ENCODE peak calls at places on chromosomes 12 and 14, in seven cellular contexts. One of them, this sample, is unnamed.

GRCh38 chr12:66944365-66944764 is 265.5 kb upstream of the GRIP1 start:
- DNase-seq in fibroblast of mammary gland: no peak
- DNase-seq in osteoblast: peak
- DNase-seq in thoracic aorta: no peak
- DNase-seq in fibroblast of lung: no peak
- DNase-seq in astrocyte of the spinal cord: no peak
- DNase-seq in epithelial cell of proximal tubule: no peak
- DNase-seq in this sample: no peak

GRCh38 chr14:45201908-45202307 is 51.1 kb downstream of the MIS18BP1 start:
- DNase-seq in astrocyte of the spinal cord: peak
- DNase-seq in fibroblast of mammary gland: peak
- DNase-seq in osteoblast: no peak
- DNase-seq in fibroblast of lung: peak
- DNase-seq in epithelial cell of proximal tubule: no peak
- DNase-seq in thoracic aorta: no peak
- DNase-seq in this sample: peak

GRCh38 chr12:90010089-90010488 is 301.5 kb upstream of the ATP2B1 start:
- DNase-seq in thoracic aorta: no peak
- DNase-seq in epithelial cell of proximal tubule: no peak
- DNase-seq in astrocyte of the spinal cord: peak
- DNase-seq in osteoblast: no peak
- DNase-seq in fibroblast of lung: peak
- DNase-seq in fibroblast of mammary gland: no peak
- DNase-seq in this sample: no peak

GRCh38 chr12:95205685-95206084 is 11.6 kb downstream of the FGD6 start:
- DNase-seq in fibroblast of mammary gland: peak
- DNase-seq in osteoblast: peak
- DNase-seq in epithelial cell of proximal tubule: peak
- DNase-seq in astrocyte of the spinal cord: peak
- DNase-seq in thoracic aorta: no peak
- DNase-seq in fibroblast of lung: peak
- DNase-seq in this sample: peak

GRCh38 chr12:119410396-119410795 is 75.9 kb downstream of the CCDC60 start:
- DNase-seq in astrocyte of the spinal cord: no peak
- DNase-seq in fibroblast of mammary gland: no peak
- DNase-seq in osteoblast: no peak
- DNase-seq in fibroblast of lung: no peak
- DNase-seq in thoracic aorta: no peak
- DNase-seq in epithelial cell of proximal tubule: peak
- DNase-seq in this sample: no peak

GRCh38 chr12:100858658-100859057 is 64.1 kb downstream of the ANO4 start:
- DNase-seq in astrocyte of the spinal cord: peak
- DNase-seq in fibroblast of mammary gland: peak
- DNase-seq in thoracic aorta: no peak
- DNase-seq in epithelial cell of proximal tubule: no peak
- DNase-seq in fibroblast of lung: no peak
- DNase-seq in osteoblast: no peak
- DNase-seq in this sample: peak

GRCh38 chr12:131872154-131873046 is 22.0 kb upstream of the ULK1 start:
- DNase-seq in fibroblast of lung: peak
- DNase-seq in fibroblast of mammary gland: peak
- DNase-seq in epithelial cell of proximal tubule: no peak
- DNase-seq in thoracic aorta: no peak
- DNase-seq in osteoblast: peak
- DNase-seq in astrocyte of the spinal cord: peak
- DNase-seq in this sample: peak

GRCh38 chr14:50082784-50083466 is 33.4 kb downstream of the VCPKMT start:
- DNase-seq in thoracic aorta: no peak
- DNase-seq in astrocyte of the spinal cord: peak
- DNase-seq in fibroblast of lung: peak
- DNase-seq in epithelial cell of proximal tubule: no peak
- DNase-seq in osteoblast: peak
- DNase-seq in fibroblast of mammary gland: peak
- DNase-seq in this sample: no peak

GRCh38 chr14:49634547-49635334 is at the start of gene DNAAF2:
- DNase-seq in fibroblast of mammary gland: peak
- DNase-seq in astrocyte of the spinal cord: peak
- DNase-seq in epithelial cell of proximal tubule: no peak
- DNase-seq in osteoblast: peak
- DNase-seq in thoracic aorta: peak
- DNase-seq in fibroblast of lung: peak
- DNase-seq in this sample: peak

GRCh38 chr14:52906141-52906601 is 44.7 kb downstream of the FERMT2 start:
- DNase-seq in astrocyte of the spinal cord: peak
- DNase-seq in epithelial cell of proximal tubule: peak
- DNase-seq in thoracic aorta: no peak
- DNase-seq in fibroblast of lung: peak
- DNase-seq in osteoblast: no peak
- DNase-seq in fibroblast of mammary gland: peak
- DNase-seq in this sample: peak

GRCh38 chr12:99140017-99140726 is 495.1 kb downstream of the APAF1 start:
- DNase-seq in astrocyte of the spinal cord: no peak
- DNase-seq in fibroblast of lung: no peak
- DNase-seq in osteoblast: no peak
- DNase-seq in fibroblast of mammary gland: no peak
- DNase-seq in thoracic aorta: no peak
- DNase-seq in epithelial cell of proximal tubule: no peak
- DNase-seq in this sample: no peak

GRCh38 chr14:104970231-104971068 is 7.7 kb downstream of the AHNAK2 start:
- DNase-seq in fibroblast of lung: peak
- DNase-seq in thoracic aorta: no peak
- DNase-seq in osteoblast: peak
- DNase-seq in epithelial cell of proximal tubule: no peak
- DNase-seq in fibroblast of mammary gland: peak
- DNase-seq in astrocyte of the spinal cord: peak
- DNase-seq in this sample: peak

GRCh38 chr12:132422057-132423043 is 67.6 kb upstream of the FBRSL1 start:
- DNase-seq in astrocyte of the spinal cord: peak
- DNase-seq in epithelial cell of proximal tubule: no peak
- DNase-seq in thoracic aorta: no peak
- DNase-seq in osteoblast: no peak
- DNase-seq in fibroblast of lung: peak
- DNase-seq in fibroblast of mammary gland: no peak
- DNase-seq in this sample: no peak

GRCh38 chr12:49903700-49904423 is at the start of gene FAIM2:
- DNase-seq in osteoblast: peak
- DNase-seq in thoracic aorta: no peak
- DNase-seq in fibroblast of lung: peak
- DNase-seq in epithelial cell of proximal tubule: no peak
- DNase-seq in fibroblast of mammary gland: peak
- DNase-seq in astrocyte of the spinal cord: peak
- DNase-seq in this sample: peak
- H3K4me3 ChIP-seq in osteoblast: peak
- H3K4me3 ChIP-seq in thoracic aorta: peak
- H3K4me3 ChIP-seq in fibroblast of lung: peak
- H3K4me3 ChIP-seq in epithelial cell of proximal tubule: no peak
- H3K4me3 ChIP-seq in fibroblast of mammary gland: peak
- H3K4me3 ChIP-seq in astrocyte of the spinal cord: peak
- H3K4me3 ChIP-seq in this sample: peak

GRCh38 chr12:627863-628805 is 35.1 kb downstream of the NINJ2 start:
- DNase-seq in fibroblast of mammary gland: no peak
- DNase-seq in fibroblast of lung: no peak
- DNase-seq in osteoblast: no peak
- DNase-seq in astrocyte of the spinal cord: no peak
- DNase-seq in epithelial cell of proximal tubule: no peak
- DNase-seq in thoracic aorta: no peak
- DNase-seq in this sample: no peak

GRCh38 chr12:632102-632696 is 31.0 kb downstream of the NINJ2 start:
- DNase-seq in osteoblast: peak
- DNase-seq in fibroblast of lung: peak
- DNase-seq in astrocyte of the spinal cord: peak
- DNase-seq in epithelial cell of proximal tubule: peak
- DNase-seq in thoracic aorta: no peak
- DNase-seq in fibroblast of mammary gland: peak
- DNase-seq in this sample: peak

GRCh38 chr12:633731-634130 is 29.5 kb downstream of the NINJ2 start:
- DNase-seq in fibroblast of lung: no peak
- DNase-seq in osteoblast: no peak
- DNase-seq in fibroblast of mammary gland: no peak
- DNase-seq in thoracic aorta: no peak
- DNase-seq in astrocyte of the spinal cord: peak
- DNase-seq in epithelial cell of proximal tubule: no peak
- DNase-seq in this sample: no peak

GRCh38 chr12:627285-627684 is 36.0 kb downstream of the NINJ2 start:
- DNase-seq in fibroblast of lung: no peak
- DNase-seq in astrocyte of the spinal cord: no peak
- DNase-seq in epithelial cell of proximal tubule: no peak
- DNase-seq in thoracic aorta: no peak
- DNase-seq in fibroblast of mammary gland: no peak
- DNase-seq in osteoblast: no peak
- DNase-seq in this sample: no peak

GRCh38 chr12:630656-631632 is 32.3 kb downstream of the NINJ2 start:
- DNase-seq in fibroblast of lung: no peak
- DNase-seq in epithelial cell of proximal tubule: no peak
- DNase-seq in osteoblast: no peak
- DNase-seq in thoracic aorta: no peak
- DNase-seq in astrocyte of the spinal cord: no peak
- DNase-seq in fibroblast of mammary gland: no peak
- DNase-seq in this sample: no peak
- H3K4me3 ChIP-seq in fibroblast of lung: no peak
- H3K4me3 ChIP-seq in epithelial cell of proximal tubule: no peak
- H3K4me3 ChIP-seq in osteoblast: peak
- H3K4me3 ChIP-seq in thoracic aorta: peak
- H3K4me3 ChIP-seq in astrocyte of the spinal cord: no peak
- H3K4me3 ChIP-seq in fibroblast of mammary gland: no peak
- H3K4me3 ChIP-seq in this sample: no peak

DNA sequence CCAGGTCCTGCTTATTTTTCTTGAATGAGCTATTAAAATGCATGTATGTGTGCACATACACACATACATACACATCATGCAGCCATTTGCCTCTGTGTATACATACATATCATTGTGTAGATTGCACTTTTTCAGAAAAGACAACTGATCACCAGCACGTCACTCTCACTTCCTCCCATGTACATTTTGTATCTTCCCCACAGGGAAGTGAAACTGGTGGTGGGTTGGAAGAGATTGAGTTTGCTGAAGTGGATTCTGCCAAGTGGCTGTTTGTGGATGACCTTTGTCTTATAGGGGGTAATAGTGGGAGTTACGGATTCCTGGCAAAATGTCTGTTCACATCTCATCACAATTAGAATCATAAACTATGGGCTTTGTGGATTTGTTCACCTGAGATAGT is 448.6 kb downstream of the RAD51B start:
- DNase-seq in thoracic aorta: no peak
- DNase-seq in fibroblast of mammary gland: no peak
- DNase-seq in osteoblast: no peak
- DNase-seq in astrocyte of the spinal cord: no peak
- DNase-seq in epithelial cell of proximal tubule: no peak
- DNase-seq in fibroblast of lung: no peak
- DNase-seq in this sample: no peak
- H3K4me3 ChIP-seq in thoracic aorta: no peak
- H3K4me3 ChIP-seq in fibroblast of mammary gland: no peak
- H3K4me3 ChIP-seq in osteoblast: no peak
- H3K4me3 ChIP-seq in astrocyte of the spinal cord: no peak
- H3K4me3 ChIP-seq in epithelial cell of proximal tubule: no peak
- H3K4me3 ChIP-seq in fibroblast of lung: no peak
- H3K4me3 ChIP-seq in this sample: no peak

GRCh38 chr14:63717704-63718103 is 10.2 kb downstream of the SGPP1 start:
- DNase-seq in astrocyte of the spinal cord: peak
- DNase-seq in osteoblast: peak
- DNase-seq in fibroblast of lung: peak
- DNase-seq in thoracic aorta: no peak
- DNase-seq in fibroblast of mammary gland: peak
- DNase-seq in epithelial cell of proximal tubule: no peak
- DNase-seq in this sample: peak

GRCh38 chr14:63712123-63712522 is 15.7 kb downstream of the SGPP1 start:
- DNase-seq in fibroblast of lung: no peak
- DNase-seq in fibroblast of mammary gland: no peak
- DNase-seq in epithelial cell of proximal tubule: no peak
- DNase-seq in osteoblast: no peak
- DNase-seq in astrocyte of the spinal cord: no peak
- DNase-seq in thoracic aorta: no peak
- DNase-seq in this sample: no peak

GRCh38 chr14:63713058-63713457 is 14.8 kb downstream of the SGPP1 start:
- DNase-seq in osteoblast: no peak
- DNase-seq in fibroblast of lung: no peak
- DNase-seq in fibroblast of mammary gland: no peak
- DNase-seq in astrocyte of the spinal cord: peak
- DNase-seq in epithelial cell of proximal tubule: no peak
- DNase-seq in thoracic aorta: no peak
- DNase-seq in this sample: peak

GRCh38 chr14:63710497-63710896 is 17.4 kb downstream of the SGPP1 start:
- DNase-seq in astrocyte of the spinal cord: no peak
- DNase-seq in thoracic aorta: no peak
- DNase-seq in epithelial cell of proximal tubule: no peak
- DNase-seq in fibroblast of lung: no peak
- DNase-seq in fibroblast of mammary gland: no peak
- DNase-seq in osteoblast: no peak
- DNase-seq in this sample: no peak

DNA sequence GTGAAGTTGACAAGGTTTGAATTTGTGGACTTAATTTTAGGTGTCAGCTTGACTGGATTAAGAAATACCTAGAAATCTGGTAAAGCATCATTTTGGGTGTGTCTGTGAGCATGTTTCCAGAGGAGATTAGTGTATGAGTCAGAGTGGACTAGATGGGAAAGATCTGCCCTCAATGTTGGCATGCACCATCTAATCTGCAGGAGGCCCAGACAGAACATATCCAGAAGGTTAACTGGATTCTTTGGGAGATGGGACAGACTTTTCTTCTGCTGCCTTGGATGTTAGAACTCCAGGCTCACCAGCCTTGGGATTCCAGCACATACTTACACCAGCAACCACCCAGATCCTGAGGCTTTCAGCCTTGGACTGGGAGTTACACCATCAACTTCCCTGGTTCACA is 14.1 kb downstream of the SGPP1 start:
- DNase-seq in fibroblast of mammary gland: peak
- DNase-seq in epithelial cell of proximal tubule: no peak
- DNase-seq in astrocyte of the spinal cord: peak
- DNase-seq in fibroblast of lung: peak
- DNase-seq in osteoblast: peak
- DNase-seq in thoracic aorta: no peak
- DNase-seq in this sample: peak
- H3K4me3 ChIP-seq in fibroblast of mammary gland: no peak
- H3K4me3 ChIP-seq in epithelial cell of proximal tubule: no peak
- H3K4me3 ChIP-seq in astrocyte of the spinal cord: no peak
- H3K4me3 ChIP-seq in fibroblast of lung: no peak
- H3K4me3 ChIP-seq in osteoblast: no peak
- H3K4me3 ChIP-seq in thoracic aorta: no peak
- H3K4me3 ChIP-seq in this sample: no peak

GRCh38 chr14:69845787-69846186 is 33.4 kb upstream of the SMOC1 start:
- DNase-seq in thoracic aorta: no peak
- DNase-seq in astrocyte of the spinal cord: no peak
- DNase-seq in osteoblast: no peak
- DNase-seq in fibroblast of mammary gland: no peak
- DNase-seq in fibroblast of lung: no peak
- DNase-seq in epithelial cell of proximal tubule: peak
- DNase-seq in this sample: no peak
- H3K4me3 ChIP-seq in thoracic aorta: no peak
- H3K4me3 ChIP-seq in astrocyte of the spinal cord: no peak
- H3K4me3 ChIP-seq in osteoblast: no peak
- H3K4me3 ChIP-seq in fibroblast of mammary gland: no peak
- H3K4me3 ChIP-seq in fibroblast of lung: no peak
- H3K4me3 ChIP-seq in epithelial cell of proximal tubule: no peak
- H3K4me3 ChIP-seq in this sample: no peak

This sample was measured in fibroblast of pulmonary artery.